ENCODE peak calls at places on chromosomes 7 and 10, in nine cellular contexts. Y is activated T-helper 1 cell treated with Interleukin-2 at 50 U/mL for 16 hours; B is kidney glomerular epithelial cell; I is mucosa of descending colon; F is NCI-H1694 treated with DMSO at 0.1 percent for 48 hours; Z is epithelial cell of proximal tubule; N is stimulated activated CD4-positive, alpha-beta T cell treated with anti-CD3 and anti-CD28 coated beads, Interleukin-1b, Interleukin-23, amount 100 ng/mL, for 48 hours; D is ovary; R is endothelial cell. L is an unnamed sample.

GRCh38 chr10:81215498-81215897 is 659.5 kb upstream of the NRG3 start:
- DNase-seq in Y (no peak), B (no peak), I (no peak), F (no peak), Z (no peak), N (no peak), D (no peak), R (no peak), L (no peak)

GRCh38 chr7:40571796-40572195 is 437.0 kb downstream of the SUGCT start:
- DNase-seq in Y (no peak), B (no peak), I (no peak), F (no peak), Z (no peak), N (no peak), D (no peak), R (no peak), L (peak; percentile 84)

GRCh38 chr7:1853619-1854520 is 183.8 kb downstream of the ELFN1 start:
- DNase-seq in Y (no peak), B (no peak), I (peak; percentile 39), F (no peak), Z (no peak), N (no peak), D (peak; percentile 8), R (no peak), L (no peak)

GRCh38 chr10:88835910-88836221 is 15.8 kb downstream of the ANKRD22 start:
- DNase-seq in Y (no peak), B (no peak), I (no peak), F (no peak), Z (no peak), N (no peak), D (no peak), R (no peak), L (no peak)

GRCh38 chr7:80533287-80533686 is 21.4 kb upstream of the GNAT3 start:
- DNase-seq in Y (no peak), B (no peak), I (no peak), F (no peak), Z (no peak), N (no peak), D (no peak), R (no peak), L (peak; percentile 27)

GRCh38 chr10:6204341-6205191 is 1.8 kb downstream of the PFKFB3 start:
- DNase-seq in Y (no peak), B (peak; percentile 29), I (peak; percentile 73), F (no peak), Z (no peak), N (peak; percentile 15), D (peak; percentile 64), R (peak; percentile 12), L (peak; percentile 81)

GRCh38 chr10:36531621-36532020 is 593.8 kb upstream of the ANKRD30A start:
- DNase-seq in Y (no peak), B (no peak), I (no peak), F (no peak), Z (no peak), N (no peak), D (no peak), R (no peak), L (no peak)

GRCh38 chr10:121510201-121510771 is 88.0 kb downstream of the FGFR2 start:
- DNase-seq in Y (no peak), B (peak; percentile 92), I (no peak), F (no peak), Z (peak; percentile 72), N (no peak), D (no peak), R (no peak), L (no peak)

GRCh38 chr7:27689045-27689877 is 26.6 kb upstream of the HIBADH start:
- DNase-seq in Y (no peak), B (no peak), I (no peak), F (peak; percentile 39), Z (no peak), N (no peak), D (no peak), R (peak; percentile 16), L (peak; percentile 26)

GRCh38 chr7:135224027-135224426 is 9.6 kb upstream of the STRA8 start:
- DNase-seq in Y (no peak), B (no peak), I (no peak), F (no peak), Z (no peak), N (no peak), D (no peak), R (no peak), L (no peak)

GRCh38 chr10:6701289-6701688 is 121.2 kb upstream of the PRKCQ start:
- DNase-seq in Y (no peak), B (no peak), I (no peak), F (no peak), Z (no peak), N (no peak), D (no peak), R (peak; percentile 19), L (no peak)

GRCh38 chr7:135321556-135321955 is 87.9 kb downstream of the STRA8 start:
- DNase-seq in Y (no peak), B (no peak), I (no peak), F (no peak), Z (no peak), N (no peak), D (no peak), R (no peak), L (peak; percentile 25)

GRCh38 chr10:14820010-14820774 is 17.6 kb downstream of the CDNF start:
- DNase-seq in Y (no peak), B (peak; percentile 61), I (no peak), F (no peak), Z (no peak), N (no peak), D (no peak), R (no peak), L (peak; percentile 55)

GRCh38 chr7:21422747-21423146 is 5.1 kb upstream of the SP4 start:
- DNase-seq in Y (no peak), B (no peak), I (no peak), F (no peak), Z (no peak), N (no peak), D (no peak), R (no peak), L (no peak)

GRCh38 chr10:11434323-11434722 is 177.1 kb downstream of the USP6NL start:
- DNase-seq in Y (no peak), B (no peak), I (no peak), F (no peak), Z (no peak), N (no peak), D (no peak), R (no peak), L (no peak)

GRCh38 chr10:34713875-34714274 is 101.2 kb downstream of the PARD3 start:
- DNase-seq in Y (no peak), B (no peak), I (no peak), F (no peak), Z (no peak), N (no peak), D (no peak), R (no peak), L (peak; percentile 23)

GRCh38 chr10:73251683-73252444 is 580 bp downstream of the MRPS16 start:
- DNase-seq in Y (no peak), B (no peak), I (no peak), F (no peak), Z (no peak), N (peak; percentile 45), D (no peak), R (peak; percentile 5), L (peak; percentile 81)

GRCh38 chr7:139860090-139860773 is 31.2 kb downstream of the TBXAS1 start:
- DNase-seq in Y (no peak), B (no peak), I (peak; percentile 68), F (no peak), Z (no peak), N (no peak), D (no peak), R (no peak), L (no peak)

GRCh38 chr7:99762680-99763327 is 21.2 kb downstream of the CYP3A4 start:
- DNase-seq in Y (no peak), B (peak; percentile 86), I (no peak), F (no peak), Z (no peak), N (no peak), D (peak; percentile 23), R (no peak), L (peak; percentile 67)

GRCh38 chr7:46569117-46569433 is 648.0 kb upstream of the IGFBP3 start:
- DNase-seq in Y (no peak), B (peak; percentile 92), I (no peak), F (no peak), Z (no peak), N (no peak), D (no peak), R (no peak), L (no peak)

GRCh38 chr10:132479603-132480221 is 57.9 kb upstream of the INPP5A start:
- DNase-seq in Y (no peak), B (no peak), I (peak; percentile 22), F (no peak), Z (no peak), N (no peak), D (no peak), R (no peak), L (no peak)

GRCh38 chr10:11068861-11069633 is 51.4 kb downstream of the CELF2 start:
- DNase-seq in Y (no peak), B (no peak), I (no peak), F (no peak), Z (no peak), N (no peak), D (no peak), R (no peak), L (no peak)

GRCh38 chr10:34520084-34520483 is 295.0 kb downstream of the PARD3 start:
- DNase-seq in Y (no peak), B (no peak), I (no peak), F (no peak), Z (no peak), N (no peak), D (no peak), R (no peak), L (no peak)

GRCh38 chr7:73701357-73701995 is 18.0 kb downstream of the STX1A start:
- DNase-seq in Y (no peak), B (no peak), I (no peak), F (peak; percentile 27), Z (no peak), N (no peak), D (no peak), R (peak; percentile 73), L (peak; percentile 74)

GRCh38 chr7:22476822-22477221 is 23.2 kb downstream of the STEAP1B start:
- DNase-seq in Y (no peak), B (no peak), I (no peak), F (no peak), Z (no peak), N (no peak), D (no peak), R (no peak), L (no peak)

GRCh38 chr10:93006435-93007039 is 54.1 kb upstream of the CYP26C1 start:
- DNase-seq in Y (no peak), B (peak; percentile 46), I (no peak), F (peak; percentile 46), Z (no peak), N (no peak), D (no peak), R (no peak), L (peak; percentile 72)

GRCh38 chr10:118531105-118531851 is 64.2 kb downstream of the PRLHR start:
- DNase-seq in Y (no peak), B (no peak), I (no peak), F (no peak), Z (no peak), N (no peak), D (no peak), R (no peak), L (peak; percentile 41)

GRCh38 chr10:130065251-130065650 is 45.4 kb downstream of the C10orf143 start:
- DNase-seq in Y (no peak), B (no peak), I (no peak), F (no peak), Z (no peak), N (no peak), D (no peak), R (no peak), L (no peak)

GRCh38 chr7:47037607-47038006 is 544.3 kb downstream of the TNS3 start:
- DNase-seq in Y (no peak), B (no peak), I (no peak), F (no peak), Z (no peak), N (no peak), D (no peak), R (no peak), L (no peak)

GRCh38 chr10:19756919-19757318 is 59.3 kb upstream of the PLXDC2 start:
- DNase-seq in Y (no peak), B (no peak), I (no peak), F (no peak), Z (no peak), N (no peak), D (no peak), R (no peak), L (no peak)

GRCh38 chr7:74372511-74373111 is 81.1 kb upstream of the GTF2IRD1 start:
- DNase-seq in Y (no peak), B (no peak), I (peak; percentile 57), F (no peak), Z (no peak), N (no peak), D (peak; percentile 79), R (peak; percentile 23), L (peak; percentile 6)